ENCODE peak calls at places on chromosomes 6 and 20, in four cellular contexts. F is GM12878, L is HL-60, A is K562. J is an unnamed sample.

GRCh38 chr6:118660218-118660569 is 8.8 kb upstream of the CEP85L start:
- DNase-seq in F (no peak), L (no peak), A (peak; percentile 72), J (no peak)

GRCh38 chr6:45192556-45192955 is 135.6 kb upstream of the RUNX2 start:
- DNase-seq in F (no peak), L (no peak), A (no peak), J (no peak)

GRCh38 chr20:1942061-1942460 is 46.9 kb downstream of the SIRPA start:
- DNase-seq in F (no peak), L (no peak), A (no peak), J (no peak)

GRCh38 chr6:10451828-10452509 is 37.1 kb upstream of the TFAP2A start:
- DNase-seq in F (no peak), L (no peak), A (no peak), J (no peak)

GRCh38 chr20:24406761-24407550 is 62.5 kb upstream of the SYNDIG1 start:
- DNase-seq in F (no peak), L (no peak), A (no peak), J (no peak)

GRCh38 chr20:3778976-3779375 is 2.3 kb downstream of the SPEF1 start:
- DNase-seq in F (no peak), L (no peak), A (no peak), J (no peak)

GRCh38 chr20:10654630-10655029 is 19.2 kb downstream of the JAG1 start:
- DNase-seq in F (peak; percentile 79), L (no peak), A (no peak), J (no peak)

GRCh38 chr6:25670793-25671513 is 18.9 kb downstream of the SCGN start:
- DNase-seq in F (no peak), L (no peak), A (no peak), J (no peak)

GRCh38 chr6:134437376-134437775 is 119.5 kb upstream of the SGK1 start:
- DNase-seq in F (peak; percentile 15), L (peak; percentile 18), A (peak; percentile 46), J (no peak)

GRCh38 chr20:44961868-44962267 is 1.7 kb upstream of the TOMM34 start:
- DNase-seq in F (no peak), L (no peak), A (no peak), J (no peak)

GRCh38 chr6:44045672-44046015 is 81.6 kb downstream of the MRPL14 start:
- DNase-seq in F (no peak), L (no peak), A (no peak), J (no peak)

GRCh38 chr6:70506321-70506720 is 60.4 kb upstream of the SDHAF4 start:
- DNase-seq in F (no peak), L (no peak), A (no peak), J (no peak)

GRCh38 chr6:121523628-121524027 is 88.2 kb downstream of the GJA1 start:
- DNase-seq in F (no peak), L (no peak), A (no peak), J (no peak)

DNA sequence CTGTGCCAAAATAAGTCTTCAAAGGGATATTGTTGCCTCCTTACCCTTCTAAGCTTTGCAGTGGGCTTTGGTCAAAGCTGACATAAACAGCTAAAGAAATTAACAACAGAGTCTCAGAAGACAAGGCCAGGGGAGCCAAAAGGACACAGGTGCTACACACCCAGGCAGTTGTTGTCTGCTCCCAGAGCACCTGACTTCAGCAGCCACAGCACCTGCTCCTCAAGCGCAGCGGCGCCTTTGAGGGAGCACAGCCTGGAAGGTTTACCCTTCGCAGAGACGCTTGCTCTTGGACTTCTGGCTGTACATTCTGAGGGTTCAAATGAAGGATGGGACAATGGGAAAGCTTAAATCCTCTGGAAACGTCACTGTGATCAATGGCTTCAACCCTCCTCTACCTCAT is 16.6 kb downstream of the B4GALT5 start:
- DNase-seq in F (no peak), L (no peak), A (no peak), J (no peak)
- TF ChIP-seq SPI1 in F (no peak), L (no peak), A (no peak), J (no peak)

GRCh38 chr6:136114661-136115060 is 135.4 kb downstream of the MTFR2 start:
- DNase-seq in F (no peak), L (no peak), A (no peak), J (no peak)
- TF ChIP-seq SPI1 in F (no peak), L (no peak), A (no peak), J (no peak)

DNA sequence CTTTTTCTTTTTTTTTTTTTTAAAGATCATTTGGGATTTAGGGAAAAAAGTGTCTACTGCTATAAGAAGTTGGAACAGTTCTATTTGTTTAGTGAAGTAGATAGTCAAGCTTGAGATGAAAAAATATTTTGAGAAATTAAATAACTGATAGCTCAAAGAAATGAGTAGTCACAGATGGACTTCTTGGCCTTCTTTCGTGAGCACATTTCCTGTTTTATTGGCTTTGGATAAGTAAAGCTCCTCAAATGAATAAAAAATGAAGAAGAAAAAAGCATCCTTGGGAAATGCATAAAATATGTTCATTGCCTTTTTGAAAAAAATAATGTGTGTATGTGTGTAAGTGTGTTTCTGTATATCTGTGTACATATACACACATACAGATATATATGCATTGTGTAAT is 515.9 kb downstream of the GRIK2 start:
- DNase-seq in F (no peak), L (no peak), A (no peak), J (no peak)
- TF ChIP-seq SPI1 in F (no peak), L (no peak), A (no peak), J (no peak)

GRCh38 chr20:17966432-17967312 is 1.9 kb downstream of the SNX5 start:
- DNase-seq in F (no peak), L (peak; percentile 41), A (no peak), J (no peak)
- TF ChIP-seq SPI1 in F (no peak), L (no peak), A (no peak), J (no peak)

GRCh38 chr20:57654998-57655811 is 35.0 kb upstream of the ZBP1 start:
- DNase-seq in F (no peak), L (no peak), A (peak; percentile 10), J (no peak)

GRCh38 chr20:57655812-57656161 is 35.6 kb upstream of the ZBP1 start:
- DNase-seq in F (no peak), L (no peak), A (peak; percentile 8), J (no peak)

GRCh38 chr20:57653546-57653900 is 33.3 kb upstream of the ZBP1 start:
- DNase-seq in F (no peak), L (no peak), A (no peak), J (no peak)

GRCh38 chr20:57653910-57654309 is 33.7 kb upstream of the ZBP1 start:
- DNase-seq in F (no peak), L (no peak), A (peak; percentile 5), J (no peak)

GRCh38 chr20:57654363-57654997 is 34.3 kb upstream of the ZBP1 start:
- DNase-seq in F (no peak), L (peak; percentile 26), A (peak; percentile 85), J (peak; percentile 92)
- TF ChIP-seq SPI1 in F (no peak), L (no peak), A (no peak), J (no peak)

GRCh38 chr6:56065408-56065807 is 182.0 kb downstream of the COL21A1 start:
- DNase-seq in F (no peak), L (no peak), A (no peak), J (no peak)
- TF ChIP-seq SPI1 in F (no peak), L (no peak), A (no peak), J (no peak)

DNA sequence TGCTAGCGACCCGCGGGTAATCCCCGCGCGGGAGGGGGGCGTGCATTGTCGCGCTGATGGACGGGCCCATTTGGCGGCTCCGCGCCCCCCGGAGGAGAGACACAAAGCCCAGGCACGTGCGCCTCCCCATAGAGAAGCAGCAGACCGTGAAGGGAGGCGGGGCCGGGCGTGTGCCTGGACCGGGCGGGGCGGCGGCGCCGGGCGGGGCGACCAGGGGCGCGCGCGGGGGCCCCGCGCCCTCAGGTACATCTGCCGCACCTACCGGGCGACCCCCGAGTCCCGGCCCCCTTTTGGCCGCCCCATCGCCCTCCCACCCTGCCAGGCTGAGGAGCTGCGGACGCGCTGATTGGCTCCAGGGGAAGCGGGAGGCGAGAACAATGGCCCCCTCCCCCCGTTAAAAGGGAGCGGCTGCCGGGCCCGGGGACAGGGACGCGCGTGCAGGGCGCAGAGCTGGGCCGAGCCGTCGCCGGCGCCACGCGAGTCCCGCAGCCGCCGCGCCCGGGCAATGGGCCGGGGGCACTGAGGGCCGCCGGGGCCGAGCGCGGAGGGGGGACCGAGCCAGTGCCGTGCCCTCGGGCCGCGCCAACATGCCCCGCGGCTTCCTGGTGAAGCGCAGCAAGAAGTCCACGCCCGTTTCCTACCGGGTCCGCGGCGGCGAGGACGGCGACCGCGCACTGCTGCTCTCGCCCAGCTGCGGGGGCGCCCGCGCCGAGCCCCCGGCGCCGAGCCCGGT is at the start of gene INSM1:
- DNase-seq in F (no peak), L (no peak), A (no peak), J (peak; percentile 42)
- TF ChIP-seq SPI1 in F (no peak), L (no peak), A (no peak), J (no peak)

DNA sequence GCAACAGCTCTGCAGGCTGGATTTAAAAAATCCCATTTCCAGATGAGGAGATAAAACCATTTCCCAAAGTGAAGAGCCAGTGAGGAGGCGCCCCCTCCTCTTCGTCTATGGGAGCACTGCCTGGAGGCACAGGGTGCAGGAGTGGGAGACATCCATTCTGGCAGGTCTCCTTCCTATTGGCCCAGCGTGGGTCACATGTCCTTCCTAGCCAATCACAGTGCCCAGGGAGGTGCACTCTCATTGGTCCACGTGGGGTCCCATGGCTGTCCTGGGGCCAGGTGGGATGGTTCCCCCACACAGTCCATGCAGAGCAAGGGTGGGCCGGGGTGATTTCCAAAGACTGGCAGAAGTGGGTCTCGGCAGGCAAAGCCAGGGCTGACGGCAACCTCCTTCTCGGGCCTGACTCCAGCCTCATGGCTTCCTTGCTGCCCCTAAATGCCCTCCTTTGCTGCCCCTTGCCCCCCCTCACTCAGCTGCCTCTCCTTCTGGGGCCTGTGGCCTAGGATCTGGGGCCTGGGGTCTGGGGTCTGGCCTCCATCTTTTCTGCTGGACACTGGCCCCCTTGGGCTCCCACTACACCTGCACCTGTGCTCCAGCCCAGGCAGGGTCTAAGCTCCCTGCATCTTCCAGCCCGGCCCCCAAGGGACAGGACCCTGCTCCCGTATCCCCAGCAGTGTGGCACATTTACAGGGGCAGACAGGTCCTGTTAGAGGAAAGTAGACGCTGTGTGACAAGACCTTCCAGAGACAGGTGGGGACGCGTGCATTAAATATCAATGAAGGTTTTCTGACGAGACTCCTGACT is 231.7 kb downstream of the TAF4 start:
- DNase-seq in F (no peak), L (no peak), A (peak; percentile 64), J (no peak)
- TF ChIP-seq SPI1 in F (no peak), L (no peak), A (no peak), J (no peak)

GRCh38 chr6:4282926-4283325 is 147.6 kb upstream of the ECI2 start:
- DNase-seq in F (no peak), L (no peak), A (no peak), J (no peak)

GRCh38 chr6:4280031-4280430 is 144.7 kb upstream of the ECI2 start:
- DNase-seq in F (no peak), L (no peak), A (no peak), J (no peak)

GRCh38 chr6:4280721-4281120 is 145.3 kb upstream of the ECI2 start:
- DNase-seq in F (no peak), L (no peak), A (no peak), J (no peak)

GRCh38 chr6:4281341-4282293 is 146.2 kb upstream of the ECI2 start:
- DNase-seq in F (peak; percentile 53), L (no peak), A (no peak), J (peak; percentile 64)
- TF ChIP-seq SPI1 in F (peak; percentile 81), L (no peak), A (no peak), J (peak; percentile 92)

GRCh38 chr6:31332637-31333602 is 24.1 kb downstream of the HLA-B start:
- DNase-seq in F (no peak), L (no peak), A (no peak), J (no peak)

GRCh38 chr6:31340228-31340627 is 16.8 kb downstream of the HLA-B start:
- DNase-seq in F (no peak), L (no peak), A (no peak), J (no peak)

GRCh38 chr6:31339210-31339609 is 17.8 kb downstream of the HLA-B start:
- DNase-seq in F (no peak), L (no peak), A (no peak), J (no peak)

GRCh38 chr6:31336872-31337496 is 20.0 kb downstream of the HLA-B start:
- DNase-seq in F (no peak), L (no peak), A (no peak), J (no peak)
- TF ChIP-seq SPI1 in F (no peak), L (no peak), A (no peak), J (no peak)

J was measured in GM12891.